ENCODE peak calls at places on chromosomes 6 and 20, in eight cellular contexts. B is WTC11, W is H1, C is HepG2, Y is A549, R is K562, O is HCT116, U is GM12878. L is an unnamed sample.

GRCh38 chr6:150417899-150418824 is 49.4 kb downstream of the IYD start:
- DNase-seq in B (no peak), C (peak; percentile 63), Y (peak; percentile 73), R (peak; percentile 60), W (no peak), U (peak; percentile 40), O (peak; percentile 88), L (peak; percentile 67)

GRCh38 chr6:158849899-158850806 is 31.0 kb upstream of the EZR start:
- DNase-seq in Y (peak; percentile 97), O (peak; percentile 97), B (no peak), C (peak; percentile 84), W (no peak), U (no peak), R (peak; percentile 73), L (peak; percentile 73)

GRCh38 chr6:124956018-124956417 is 6.2 kb upstream of the RNF217 start:
- DNase-seq in W (no peak), C (no peak), B (no peak), O (no peak), R (no peak), U (no peak), Y (no peak), L (no peak)

GRCh38 chr6:72524011-72524645 is 97.7 kb upstream of the KCNQ5 start:
- DNase-seq in Y (no peak), C (no peak), R (no peak), O (no peak), B (no peak), W (no peak), U (no peak), L (no peak)

GRCh38 chr6:157716553-157716952 is 106.5 kb upstream of the SNX9 start:
- DNase-seq in W (no peak), B (no peak), C (no peak), Y (no peak), R (no peak), U (no peak), O (no peak), L (no peak)

GRCh38 chr6:139161169-139161568 is 26.3 kb downstream of the HECA start:
- DNase-seq in R (no peak), C (peak; percentile 5), O (peak; percentile 33), B (no peak), Y (no peak), W (no peak), U (no peak), L (no peak)

GRCh38 chr6:118893095-118893881 is 664 bp upstream of the ASF1A start:
- DNase-seq in R (peak; percentile 16), W (no peak), O (no peak), C (peak; percentile 49), Y (peak; percentile 16), B (no peak), U (no peak), L (peak; percentile 76)

GRCh38 chr6:140979642-140980091 is 1153.1 kb upstream of the GJE1 start:
- DNase-seq in B (no peak), R (no peak), W (no peak), U (no peak), C (no peak), O (no peak), Y (no peak), L (no peak)

GRCh38 chr6:151847064-151847463 is 39.6 kb downstream of the ESR1 start:
- DNase-seq in O (no peak), C (peak; percentile 46), B (peak; percentile 56), Y (peak; percentile 28), U (no peak), R (no peak), W (peak; percentile 55), L (peak; percentile 49)

GRCh38 chr6:132003516-132004178 is 52.5 kb upstream of the CCN2 start:
- DNase-seq in R (no peak), B (no peak), Y (no peak), O (no peak), W (no peak), C (no peak), U (no peak), L (no peak)

GRCh38 chr6:18668994-18669393 is 281.8 kb downstream of the RNF144B start:
- DNase-seq in O (no peak), U (no peak), C (no peak), W (no peak), R (no peak), B (no peak), Y (no peak), L (no peak)

GRCh38 chr20:8073024-8073832 is 53.7 kb upstream of the TMX4 start:
- DNase-seq in O (no peak), C (peak; percentile 29), B (no peak), W (no peak), U (no peak), Y (peak; percentile 10), R (no peak), L (peak; percentile 89)

GRCh38 chr6:168320661-168321060 is 1.1 kb upstream of the DACT2 start:
- DNase-seq in U (no peak), W (no peak), O (no peak), R (no peak), Y (no peak), C (no peak), B (no peak), L (no peak)

GRCh38 chr6:11387702-11388101 is 149.8 kb upstream of the TMEM170B start:
- DNase-seq in U (no peak), R (no peak), W (no peak), C (no peak), O (no peak), B (no peak), Y (no peak), L (no peak)

GRCh38 chr6:11386323-11386722 is 151.2 kb upstream of the TMEM170B start:
- DNase-seq in B (no peak), W (no peak), R (no peak), C (no peak), O (no peak), Y (no peak), U (peak; percentile 88), L (no peak)

GRCh38 chr6:11381801-11382513 is 149.5 kb upstream of the NEDD9 start:
- DNase-seq in O (no peak), Y (no peak), U (peak; percentile 92), R (no peak), C (no peak), W (no peak), B (no peak), L (peak; percentile 20)

GRCh38 chr6:11386726-11387125 is 150.8 kb upstream of the TMEM170B start:
- DNase-seq in R (no peak), Y (no peak), O (no peak), C (peak; percentile 31), W (no peak), B (no peak), U (no peak), L (no peak)

DNA sequence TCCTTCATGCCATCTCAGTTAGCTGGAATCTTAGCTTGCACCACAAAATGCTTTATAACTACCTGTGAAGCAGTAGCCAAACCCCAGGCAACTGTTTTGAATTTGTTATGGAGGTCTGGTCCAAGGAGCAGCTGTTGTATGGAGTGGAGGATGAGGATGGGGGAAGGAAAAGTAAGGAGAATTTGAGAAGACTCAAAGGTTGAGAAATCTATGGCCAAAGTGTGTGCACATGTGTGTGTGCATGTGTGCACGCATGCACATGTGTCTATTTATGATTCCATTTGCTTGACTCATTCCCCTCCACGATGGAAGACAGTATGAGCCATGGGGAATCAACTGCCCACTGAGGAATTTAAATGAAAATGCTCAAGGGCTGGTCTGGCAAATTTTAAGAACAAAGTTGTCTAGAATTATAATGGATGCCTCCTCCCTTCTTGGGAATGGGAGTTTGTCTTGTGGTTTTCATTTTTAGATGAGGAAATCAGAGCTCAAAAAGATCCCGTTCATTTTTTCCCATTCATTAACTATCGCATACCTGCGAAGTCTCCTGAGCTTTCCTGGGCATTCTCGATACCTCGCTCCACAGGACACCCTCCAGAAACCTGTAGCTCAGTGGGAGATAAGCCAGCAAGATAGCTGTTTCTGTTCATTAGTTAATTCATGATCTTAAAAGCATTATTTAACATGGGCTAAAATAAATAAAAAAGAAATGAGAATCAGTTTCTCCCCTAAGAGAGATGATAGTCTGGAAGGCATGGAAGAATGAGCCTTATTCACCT is 152.3 kb upstream of the NEDD9 start:
- DNase-seq in W (no peak), U (no peak), R (no peak), Y (no peak), O (no peak), C (no peak), B (no peak), L (no peak)
- TF ChIP-seq MAX in W (no peak), U (no peak), R (no peak), Y (no peak), O (no peak), C (no peak), B (no peak), L (peak; percentile 34)

GRCh38 chr20:63688234-63689045 is 8.0 kb upstream of the TNFRSF6B start:
- DNase-seq in U (no peak), Y (no peak), R (peak; percentile 17), C (no peak), O (no peak), W (no peak), B (no peak), L (no peak)

GRCh38 chr20:63686094-63686491 is 10.4 kb upstream of the TNFRSF6B start:
- DNase-seq in O (no peak), U (no peak), R (no peak), W (no peak), Y (no peak), C (no peak), B (no peak), L (no peak)

GRCh38 chr20:63687419-63688233 is 8.8 kb upstream of the TNFRSF6B start:
- DNase-seq in W (no peak), C (no peak), U (no peak), Y (no peak), O (no peak), B (no peak), R (no peak), L (no peak)

GRCh38 chr20:63685269-63686026 is 11.0 kb upstream of the TNFRSF6B start:
- DNase-seq in R (no peak), B (no peak), U (no peak), Y (no peak), C (no peak), W (no peak), O (no peak), L (no peak)

GRCh38 chr20:63686492-63687321 is 9.7 kb upstream of the TNFRSF6B start:
- DNase-seq in W (no peak), U (no peak), C (no peak), Y (peak; percentile 69), B (no peak), O (peak; percentile 57), R (peak; percentile 48), L (no peak)
- TF ChIP-seq MAX in W (no peak), U (no peak), C (no peak), Y (peak; percentile 34), B (no peak), O (no peak), R (peak; percentile 61), L (no peak)

GRCh38 chr6:43262000-43262779 is 18.9 kb downstream of the TTBK1 start:
- DNase-seq in W (no peak), U (no peak), B (no peak), Y (no peak), O (no peak), C (peak; percentile 61), R (no peak), L (no peak)
- TF ChIP-seq MAX in W (no peak), U (no peak), B (no peak), Y (no peak), O (no peak), C (no peak), R (no peak), L (no peak)

DNA sequence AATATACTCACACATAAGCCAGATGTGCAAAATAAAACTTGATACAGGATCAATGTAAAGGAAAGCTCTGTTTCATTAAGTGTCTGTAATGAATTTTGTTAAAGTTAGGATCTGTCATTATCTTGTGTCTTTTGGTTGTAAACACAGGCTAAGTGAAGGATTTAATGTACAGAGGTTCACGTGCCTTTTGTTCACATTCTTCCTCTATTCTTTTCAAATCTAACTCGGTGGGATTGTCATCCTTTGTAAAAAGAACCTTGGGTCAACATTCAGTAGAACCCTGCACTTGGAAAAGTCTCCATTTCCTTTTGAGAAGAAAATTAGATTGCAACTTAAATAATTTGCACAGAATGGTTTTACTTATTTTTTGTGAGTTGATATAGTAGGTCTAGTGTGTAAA is 7.7 kb upstream of the LIN28B start:
- DNase-seq in C (no peak), O (no peak), U (no peak), Y (no peak), B (no peak), W (no peak), R (no peak), L (no peak)
- TF ChIP-seq MAX in C (no peak), O (no peak), U (no peak), Y (no peak), B (no peak), W (no peak), R (no peak), L (no peak)

L was measured in NB4.